ENCODE peak calls at places on chromosomes 7 and 10, in five cellular contexts. One of them, this sample, is unnamed.

GRCh38 chr10:77555591-77556212 is 81.9 kb downstream of the KCNMA1 start:
- DNase-seq in neural progenitor cell: no peak
- DNase-seq in tibial nerve: no peak
- DNase-seq in adrenal gland: no peak
- DNase-seq in thyroid gland: peak; percentile 58
- DNase-seq in this sample: no peak

GRCh38 chr10:132101529-132101928 is 35.8 kb downstream of the JAKMIP3 start:
- DNase-seq in neural progenitor cell: no peak
- DNase-seq in adrenal gland: no peak
- DNase-seq in tibial nerve: no peak
- DNase-seq in thyroid gland: no peak
- DNase-seq in this sample: no peak

GRCh38 chr7:107100824-107101223 is 56.3 kb downstream of the PRKAR2B start:
- DNase-seq in neural progenitor cell: no peak
- DNase-seq in thyroid gland: no peak
- DNase-seq in tibial nerve: no peak
- DNase-seq in adrenal gland: no peak
- DNase-seq in this sample: no peak

GRCh38 chr10:24027107-24027506 is 181.8 kb upstream of the KIAA1217 start:
- DNase-seq in adrenal gland: no peak
- DNase-seq in neural progenitor cell: no peak
- DNase-seq in thyroid gland: no peak
- DNase-seq in tibial nerve: no peak
- DNase-seq in this sample: no peak

GRCh38 chr7:142940968-142941535 is 1.8 kb downstream of the LLCFC1 start:
- DNase-seq in adrenal gland: no peak
- DNase-seq in tibial nerve: no peak
- DNase-seq in thyroid gland: no peak
- DNase-seq in neural progenitor cell: no peak
- DNase-seq in this sample: no peak

GRCh38 chr10:97452352-97452751 is 6.4 kb downstream of the ZDHHC16 start:
- DNase-seq in adrenal gland: no peak
- DNase-seq in neural progenitor cell: no peak
- DNase-seq in tibial nerve: no peak
- DNase-seq in thyroid gland: no peak
- DNase-seq in this sample: no peak

GRCh38 chr10:105952153-105952552 is 1212.4 kb downstream of the SORCS1 start:
- DNase-seq in adrenal gland: no peak
- DNase-seq in tibial nerve: no peak
- DNase-seq in thyroid gland: peak; percentile 59
- DNase-seq in neural progenitor cell: peak; percentile 52
- DNase-seq in this sample: peak; percentile 15

GRCh38 chr10:5168897-5169296 is 16.1 kb downstream of the AKR1C8 start:
- DNase-seq in thyroid gland: no peak
- DNase-seq in tibial nerve: no peak
- DNase-seq in adrenal gland: no peak
- DNase-seq in neural progenitor cell: no peak
- DNase-seq in this sample: peak; percentile 58

GRCh38 chr10:60426425-60426824 is 36.8 kb upstream of the ANK3 start:
- DNase-seq in thyroid gland: no peak
- DNase-seq in tibial nerve: no peak
- DNase-seq in adrenal gland: no peak
- DNase-seq in neural progenitor cell: no peak
- DNase-seq in this sample: peak; percentile 29

GRCh38 chr7:101863598-101863997 is 46.2 kb downstream of the CUX1 start:
- DNase-seq in neural progenitor cell: no peak
- DNase-seq in thyroid gland: no peak
- DNase-seq in adrenal gland: no peak
- DNase-seq in tibial nerve: no peak
- DNase-seq in this sample: no peak

GRCh38 chr10:69961168-69961863 is 91.3 kb upstream of the MACROH2A2 start:
- DNase-seq in tibial nerve: no peak
- DNase-seq in neural progenitor cell: peak; percentile 20
- DNase-seq in adrenal gland: no peak
- DNase-seq in thyroid gland: peak; percentile 66
- DNase-seq in this sample: no peak

GRCh38 chr7:6614941-6615737 is at the start of gene ZNF853:
- DNase-seq in tibial nerve: no peak
- DNase-seq in adrenal gland: no peak
- DNase-seq in neural progenitor cell: peak; percentile 77
- DNase-seq in thyroid gland: peak; percentile 30
- DNase-seq in this sample: no peak

GRCh38 chr7:151699147-151699546 is 177.8 kb downstream of the PRKAG2 start:
- DNase-seq in thyroid gland: no peak
- DNase-seq in neural progenitor cell: no peak
- DNase-seq in tibial nerve: no peak
- DNase-seq in adrenal gland: no peak
- DNase-seq in this sample: no peak

GRCh38 chr10:123142701-123143161 is 5.2 kb upstream of the HMX2 start:
- DNase-seq in thyroid gland: no peak
- DNase-seq in adrenal gland: no peak
- DNase-seq in tibial nerve: no peak
- DNase-seq in neural progenitor cell: peak; percentile 64
- DNase-seq in this sample: no peak

DNA sequence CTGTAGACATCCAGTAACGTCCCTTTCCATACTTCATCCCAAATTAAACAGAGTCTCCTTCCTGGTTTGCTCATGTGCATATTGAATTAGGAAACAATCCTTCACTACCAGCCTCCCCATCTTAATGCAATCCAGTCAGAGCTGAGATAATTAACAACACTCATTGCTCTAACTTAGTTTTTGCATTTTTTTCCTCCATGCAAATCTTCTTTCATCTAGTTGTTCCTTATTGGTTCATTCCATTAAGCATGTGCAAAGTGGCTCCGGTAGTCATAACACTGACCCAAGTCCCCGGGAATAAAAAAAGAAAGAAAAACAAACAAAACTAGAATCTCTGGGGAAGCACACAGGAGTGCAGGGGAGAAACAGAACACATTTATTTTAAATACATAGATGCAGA is 1176.1 kb downstream of the GATA3 start:
- DNase-seq in tibial nerve: no peak
- DNase-seq in adrenal gland: no peak
- DNase-seq in thyroid gland: no peak
- DNase-seq in neural progenitor cell: no peak
- DNase-seq in this sample: no peak
- H3K4me1 ChIP-seq in tibial nerve: no peaks in the 10 kb centered on the region
- H3K4me1 ChIP-seq in adrenal gland: no peaks in the 10 kb centered on the region
- H3K4me1 ChIP-seq in thyroid gland: peaks cover 5% of the 10 kb centered on the region
- H3K4me1 ChIP-seq in neural progenitor cell: peaks cover under 1% of the 10 kb centered on the region
- H3K4me1 ChIP-seq in this sample: no peaks in the 10 kb centered on the region

GRCh38 chr7:155526225-155526624 is 20.1 kb downstream of the CNPY1 start:
- DNase-seq in tibial nerve: no peak
- DNase-seq in adrenal gland: no peak
- DNase-seq in thyroid gland: no peak
- DNase-seq in neural progenitor cell: no peak
- DNase-seq in this sample: no peak
- H3K27me3 ChIP-seq in tibial nerve: no peaks in the 10 kb centered on the region
- H3K27me3 ChIP-seq in adrenal gland: peaks cover 37% of the 10 kb centered on the region
- H3K27me3 ChIP-seq in thyroid gland: no peaks in the 10 kb centered on the region
- H3K27me3 ChIP-seq in neural progenitor cell: peaks cover 100% of the 10 kb centered on the region
- H3K27me3 ChIP-seq in this sample: peaks cover 21% of the 10 kb centered on the region

GRCh38 chr10:11707936-11708335 is 34.2 kb upstream of the ECHDC3 start:
- DNase-seq in adrenal gland: no peak
- DNase-seq in neural progenitor cell: no peak
- DNase-seq in thyroid gland: no peak
- DNase-seq in tibial nerve: no peak
- DNase-seq in this sample: peak; percentile 27
- H3K4me1 ChIP-seq in adrenal gland: no peaks in the 10 kb centered on the region
- H3K4me1 ChIP-seq in neural progenitor cell: peaks cover 8% of the 10 kb centered on the region
- H3K4me1 ChIP-seq in thyroid gland: no peaks in the 10 kb centered on the region
- H3K4me1 ChIP-seq in tibial nerve: no peaks in the 10 kb centered on the region
- H3K4me1 ChIP-seq in this sample: no peaks in the 10 kb centered on the region

DNA sequence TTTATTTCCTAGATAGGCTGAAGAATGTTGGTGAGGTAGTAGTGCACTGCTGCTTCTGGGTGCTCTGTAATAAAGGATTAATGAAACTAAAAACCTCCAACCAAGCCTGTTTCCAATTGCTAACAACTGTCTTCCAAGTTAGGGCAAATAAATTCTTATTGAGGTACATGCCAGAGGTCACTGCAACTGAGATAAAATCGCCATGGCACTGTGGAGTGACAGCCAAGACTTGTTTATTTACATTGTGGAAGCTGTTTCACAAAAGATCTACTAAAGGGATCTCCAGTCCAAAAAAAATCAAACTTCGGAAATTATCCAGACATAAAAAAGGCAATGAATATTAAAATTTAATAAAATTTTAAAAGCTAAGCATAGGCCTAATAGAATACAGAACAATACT is 65.2 kb downstream of the HYCC1 start:
- DNase-seq in thyroid gland: no peak
- DNase-seq in adrenal gland: no peak
- DNase-seq in neural progenitor cell: no peak
- DNase-seq in tibial nerve: no peak
- DNase-seq in this sample: peak; percentile 13
- H3K27me3 ChIP-seq in thyroid gland: no peaks in the 10 kb centered on the region
- H3K27me3 ChIP-seq in adrenal gland: no peaks in the 10 kb centered on the region
- H3K27me3 ChIP-seq in neural progenitor cell: no peaks in the 10 kb centered on the region
- H3K27me3 ChIP-seq in tibial nerve: no peaks in the 10 kb centered on the region
- H3K27me3 ChIP-seq in this sample: no peaks in the 10 kb centered on the region

GRCh38 chr7:158369866-158370265 is 217.8 kb downstream of the PTPRN2 start:
- DNase-seq in tibial nerve: no peak
- DNase-seq in thyroid gland: no peak
- DNase-seq in neural progenitor cell: no peak
- DNase-seq in adrenal gland: no peak
- DNase-seq in this sample: no peak
- H3K4me1 ChIP-seq in tibial nerve: no peaks in the 10 kb centered on the region
- H3K4me1 ChIP-seq in thyroid gland: no peaks in the 10 kb centered on the region
- H3K4me1 ChIP-seq in neural progenitor cell: no peaks in the 10 kb centered on the region
- H3K4me1 ChIP-seq in adrenal gland: no peaks in the 10 kb centered on the region
- H3K4me1 ChIP-seq in this sample: no peaks in the 10 kb centered on the region

GRCh38 chr10:117569610-117570395 is 27.3 kb downstream of the EMX2 start:
- DNase-seq in tibial nerve: no peak
- DNase-seq in neural progenitor cell: peak; percentile 61
- DNase-seq in adrenal gland: no peak
- DNase-seq in thyroid gland: no peak
- DNase-seq in this sample: no peak
- H3K27me3 ChIP-seq in tibial nerve: no peaks in the 10 kb centered on the region
- H3K27me3 ChIP-seq in neural progenitor cell: no peaks in the 10 kb centered on the region
- H3K27me3 ChIP-seq in adrenal gland: no peaks in the 10 kb centered on the region
- H3K27me3 ChIP-seq in thyroid gland: no peaks in the 10 kb centered on the region
- H3K27me3 ChIP-seq in this sample: no peaks in the 10 kb centered on the region